ENCODE peak calls at places on chromosomes 7 and 10, in six cellular contexts. U is Peyer's patch, T is WERI-Rb-1, S is NCI-H748 treated with DMSO at 0.1 percent for 48 hours, N is BJ, Q is nephron progenitor cell. P is an unnamed sample.

GRCh38 chr7:12303096-12303495 is 92.0 kb downstream of the TMEM106B start:
- DNase-seq in S (no peak), N (no peak), T (no peak), Q (no peak), U (no peak), P (no peak)

GRCh38 chr10:127798116-127798515 is 61.1 kb downstream of the FOXI2 start:
- DNase-seq in T (no peak), S (no peak), U (no peak), N (no peak), Q (no peak), P (no peak)

GRCh38 chr10:129274928-129275474 is 192.0 kb upstream of the MGMT start:
- DNase-seq in U (no peak), T (peak), S (no peak), Q (peak), N (no peak), P (no peak)

GRCh38 chr7:13988765-13989137 is 715 bp downstream of the ETV1 start:
- DNase-seq in Q (peak), S (peak), U (no peak), T (peak), N (no peak), P (no peak)

GRCh38 chr10:132627736-132628512 is 90.3 kb downstream of the INPP5A start:
- DNase-seq in N (peak), Q (peak), S (no peak), U (peak), T (no peak), P (no peak)

GRCh38 chr7:20795881-20796280 is 9.2 kb upstream of the SP8 start:
- DNase-seq in Q (no peak), S (no peak), N (no peak), U (no peak), T (no peak), P (no peak)

GRCh38 chr7:37247881-37248280 is 200.8 kb downstream of the ELMO1 start:
- DNase-seq in N (no peak), S (no peak), U (no peak), Q (no peak), T (no peak), P (no peak)

GRCh38 chr10:52635651-52636050 is 136.9 kb downstream of the MBL2 start:
- DNase-seq in N (no peak), Q (no peak), T (no peak), S (no peak), U (no peak), P (no peak)

GRCh38 chr7:45972629-45973312 is 51.7 kb upstream of the IGFBP3 start:
- DNase-seq in N (no peak), Q (no peak), S (no peak), T (no peak), U (no peak), P (no peak)

GRCh38 chr7:127983804-127984332 is 47.4 kb downstream of the LRRC4 start:
- DNase-seq in S (no peak), Q (no peak), U (no peak), T (no peak), N (no peak), P (no peak)

GRCh38 chr7:131560061-131560460 is 3.6 kb upstream of the PODXL start:
- DNase-seq in U (no peak), S (no peak), Q (no peak), T (no peak), N (no peak), P (no peak)

GRCh38 chr10:98404571-98405396 is 10.2 kb downstream of the PYROXD2 start:
- DNase-seq in N (peak), S (no peak), Q (no peak), U (no peak), T (no peak), P (no peak)